ENCODE peak calls at places on chromosome 5, in five cellular contexts. X is prostate gland, N is HepG2, G is breast epithelium, E is HCT116. K is an unnamed sample.

GRCh38 chr5:119269061-119269579 is 86.7 kb upstream of the TNFAIP8 start:
- DNase-seq in N (peak), G (peak), E (peak), X (peak), K (no peak)

GRCh38 chr5:127924606-127925005 is 159.0 kb upstream of the SLC12A2 start:
- DNase-seq in G (no peak), N (no peak), E (no peak), X (no peak), K (no peak)

GRCh38 chr5:62547929-62548678 is 30.5 kb upstream of the LRRC70 start:
- DNase-seq in X (no peak), N (no peak), E (no peak), G (no peak), K (no peak)

GRCh38 chr5:179186801-179187200 is 126.6 kb downstream of the ZNF354C start:
- DNase-seq in E (no peak), G (no peak), N (no peak), X (no peak), K (no peak)

GRCh38 chr5:96969401-96969800 is 33.5 kb downstream of the LNPEP start:
- DNase-seq in N (no peak), G (no peak), E (no peak), X (no peak), K (no peak)

GRCh38 chr5:65190328-65191053 is 291.2 kb downstream of the ADAMTS6 start:
- DNase-seq in N (no peak), G (no peak), X (no peak), E (no peak), K (no peak)

GRCh38 chr5:79590395-79590999 is 21.7 kb upstream of the TENT2 start:
- DNase-seq in G (no peak), E (no peak), N (no peak), X (no peak), K (no peak)

GRCh38 chr5:89265511-89266169 is 382.7 kb upstream of the MEF2C start:
- DNase-seq in E (no peak), X (no peak), G (no peak), N (no peak), K (no peak)

GRCh38 chr5:165304193-165304820 is 1798.9 kb downstream of the MAT2B start:
- DNase-seq in X (no peak), N (no peak), G (no peak), E (no peak), K (no peak)

GRCh38 chr5:113232246-113232645 is 202.5 kb downstream of the TSSK1B start:
- DNase-seq in G (no peak), X (no peak), N (no peak), E (no peak), K (no peak)

GRCh38 chr5:82165740-82166530 is 112.2 kb downstream of the RPS23 start:
- DNase-seq in X (peak), E (peak), G (peak), N (peak), K (peak)

GRCh38 chr5:45774528-45774927 is 78.3 kb upstream of the HCN1 start:
- DNase-seq in G (no peak), E (no peak), N (no peak), X (no peak), K (no peak)

GRCh38 chr5:98433673-98434072 is 339.8 kb upstream of the RGMB start:
- DNase-seq in X (no peak), E (no peak), G (no peak), N (no peak), K (no peak)

GRCh38 chr5:57176350-57176857 is 2.5 kb downstream of the GPBP1 start:
- DNase-seq in E (no peak), N (no peak), X (no peak), G (no peak), K (no peak)

GRCh38 chr5:30846171-30846570 is 347.3 kb upstream of the CDH6 start:
- DNase-seq in N (no peak), G (no peak), E (no peak), X (no peak), K (no peak)

GRCh38 chr5:139878093-139878492 is 82.5 kb downstream of the PSD2 start:
- DNase-seq in X (no peak), N (no peak), G (no peak), E (peak), K (no peak)

GRCh38 chr5:53480474-53481353 is at the start of gene FST:
- DNase-seq in X (no peak), N (no peak), E (no peak), G (no peak), K (no peak)
- TF ChIP-seq POLR2AphosphoS5 in X (no peak), N (peak), E (no peak), G (no peak), K (no peak)

DNA sequence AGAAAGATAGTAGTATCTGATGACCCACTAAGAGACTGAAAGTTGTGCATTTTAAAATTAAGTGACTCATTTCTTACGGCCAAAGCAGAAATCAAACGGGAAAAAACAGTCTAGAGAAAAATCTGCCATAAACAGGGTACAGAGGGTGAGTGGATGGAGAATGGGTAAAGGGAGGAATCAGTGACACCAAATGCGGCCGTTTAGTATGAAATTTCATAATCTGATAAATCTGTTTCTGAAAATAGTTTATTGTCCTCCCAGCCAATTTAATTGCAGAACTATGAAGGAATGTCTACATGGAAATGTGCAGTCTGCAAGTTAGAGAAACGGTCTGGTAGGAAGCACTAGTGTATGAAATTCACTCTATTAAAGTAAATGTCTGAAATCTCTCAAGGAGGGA is 39.5 kb downstream of the ADAMTS12 start:
- DNase-seq in X (no peak), N (no peak), E (no peak), G (no peak), K (no peak)
- H3K4me3 ChIP-seq in X (no peak), N (no peak), E (no peak), G (no peak), K (no peak)

GRCh38 chr5:84384604-84385575 is at the start of gene EDIL3:
- DNase-seq in G (no peak), N (no peak), E (no peak), X (no peak), K (no peak)
- H3K27ac ChIP-seq in G (peak), N (no peak), E (no peak), X (no peak), K (no peak)

GRCh38 chr5:620586-621180 is 8.5 kb downstream of the CEP72 start:
- DNase-seq in N (peak), X (no peak), G (no peak), E (no peak), K (no peak)
- TF ChIP-seq POLR2AphosphoS5 in N (no peak), X (no peak), G (no peak), E (no peak), K (no peak)

GRCh38 chr5:138874241-138874640 is 894 bp downstream of the LRRTM2 start:
- DNase-seq in E (no peak), N (no peak), X (no peak), G (no peak), K (no peak)
- H3K4me3 ChIP-seq in E (no peak), N (no peak), X (no peak), G (peak), K (no peak)

GRCh38 chr5:83471405-83472212 is at the start of gene VCAN:
- DNase-seq in X (peak), G (peak), E (peak), N (no peak), K (no peak)
- H3K27ac ChIP-seq in X (no peak), G (peak), E (peak), N (no peak), K (no peak)

GRCh38 chr5:146027746-146028145 is 77.6 kb downstream of the PLAC8L1 start:
- DNase-seq in X (no peak), E (peak), G (no peak), N (no peak), K (no peak)
- TF ChIP-seq POLR2AphosphoS5 in X (no peak), E (peak), G (no peak), N (no peak), K (no peak)

K was measured in SK-N-MC.